ENCODE peak calls at places on chromosomes 3 and 15, in eight cellular contexts. C is activated T-helper 1 cell treated with Interleukin-2 at 50 U/mL for 16 hours; B is tibial artery; V is AG09309; E is activated naive CD4-positive, alpha-beta T cell treated with anti-CD3 and anti-CD28 coated beads for 36 hours; Q is HFF-Myc; L is NCI-H345; Y is central memory CD4-positive, alpha-beta T cell. A is an unnamed sample.
A peak's percentile ranks its signal among the peaks of the same experiment; 100 is the strongest.

GRCh38 chr3:103495186-103495585 is 1060.4 kb downstream of the ZPLD1 start:
- DNase-seq in Q (no peak), E (no peak), Y (no peak), V (no peak), L (no peak), C (no peak), B (no peak), A (no peak)

GRCh38 chr3:170839518-170840100 is 30.4 kb downstream of the RPL22L1 start:
- DNase-seq in Q (no peak), L (no peak), V (no peak), E (no peak), B (no peak), C (no peak), Y (no peak), A (no peak)

GRCh38 chr3:15616053-15616452 is 14.5 kb downstream of the BTD start:
- DNase-seq in Y (no peak), E (no peak), C (no peak), B (no peak), V (no peak), L (no peak), Q (no peak), A (no peak)

GRCh38 chr3:190811775-190812480 is 50.6 kb downstream of the GMNC start:
- DNase-seq in C (no peak), Q (peak; percentile 24), L (peak; percentile 62), B (no peak), Y (no peak), V (peak; percentile 2), E (peak; percentile 14), A (no peak)

GRCh38 chr15:80929689-80930088 is 59.9 kb downstream of the MESD start:
- DNase-seq in V (no peak), Y (no peak), C (no peak), L (no peak), B (no peak), E (no peak), Q (no peak), A (no peak)

GRCh38 chr3:146277953-146278631 is 27.2 kb upstream of the PLSCR4 start:
- DNase-seq in V (peak; percentile 93), B (peak; percentile 44), C (no peak), Q (peak; percentile 56), L (no peak), E (no peak), Y (no peak), A (no peak)

GRCh38 chr3:43765417-43766030 is 74.8 kb downstream of the ABHD5 start:
- DNase-seq in B (peak; percentile 59), L (no peak), C (no peak), Y (no peak), Q (no peak), V (no peak), E (no peak), A (no peak)

GRCh38 chr15:34243226-34243625 is 18.4 kb downstream of the EMC4 start:
- DNase-seq in C (no peak), Y (no peak), V (no peak), B (no peak), E (no peak), L (no peak), Q (no peak), A (no peak)

GRCh38 chr3:161069441-161070251 is 35.5 kb downstream of the B3GALNT1 start:
- DNase-seq in Y (no peak), L (no peak), Q (no peak), E (no peak), V (peak; percentile 54), C (no peak), B (peak; percentile 31), A (no peak)

A was measured in Right ventricle myocardium inferior.